ENCODE peak calls at places on chromosomes 5 and 9, in five cellular contexts. L is heart left ventricle, I is stomach, E is breast epithelium, M is body of pancreas. X is an unnamed sample. For H3K4me1, the result is how much of the 10 kb centered on the place peaks cover.

GRCh38 chr9:102631559-102631958 is 363.6 kb upstream of the CYLC2 start:
- DNase-seq in L (no peak), I (no peak), E (no peak), M (no peak), X (no peak)

GRCh38 chr5:38210701-38211353 is 47.5 kb upstream of the EGFLAM start:
- DNase-seq in L (no peak), I (no peak), E (no peak), M (no peak), X (no peak)

GRCh38 chr5:127804886-127805426 is 101.8 kb downstream of the CCDC192 start:
- DNase-seq in L (no peak), I (no peak), E (no peak), M (no peak), X (no peak)

GRCh38 chr9:134548185-134548584 is 93.4 kb upstream of the COL5A1 start:
- DNase-seq in L (no peak), I (no peak), E (no peak), M (no peak), X (no peak)

GRCh38 chr9:91495450-91495849 is 71.8 kb upstream of the NFIL3 start:
- DNase-seq in L (no peak), I (no peak), E (no peak), M (no peak), X (no peak)

GRCh38 chr5:15645376-15645775 is 145.4 kb downstream of the FBXL7 start:
- DNase-seq in L (no peak), I (no peak), E (no peak), M (no peak), X (no peak)

GRCh38 chr9:127899200-127899943 is at the start of gene ST6GALNAC6:
- DNase-seq in L (peak), I (peak), E (no peak), M (peak), X (peak)

GRCh38 chr9:91935805-91936204 is 14.2 kb downstream of the ROR2 start:
- DNase-seq in L (no peak), I (peak), E (no peak), M (no peak), X (no peak)

GRCh38 chr5:82365744-82366228 is 87.6 kb upstream of the RPS23 start:
- DNase-seq in L (no peak), I (no peak), E (no peak), M (no peak), X (no peak)

GRCh38 chr9:131500939-131501541 is 1.7 kb upstream of the POMT1 start:
- DNase-seq in L (peak), I (no peak), E (no peak), M (no peak), X (no peak)

GRCh38 chr9:121927636-121928035 is 165.5 kb downstream of the TTLL11 start:
- DNase-seq in L (no peak), I (no peak), E (no peak), M (no peak), X (no peak)

GRCh38 chr9:77375956-77376532 is 198.7 kb downstream of the VPS13A start:
- DNase-seq in L (no peak), I (no peak), E (no peak), M (no peak), X (no peak)

GRCh38 chr9:94821098-94821930 is 94.8 kb downstream of the AOPEP start:
- DNase-seq in L (no peak), I (no peak), E (no peak), M (no peak), X (no peak)

GRCh38 chr5:130720355-130720754 is 444.7 kb downstream of the HINT1 start:
- DNase-seq in L (no peak), I (no peak), E (no peak), M (no peak), X (no peak)

GRCh38 chr5:122874179-122874875 is 28.9 kb downstream of the SNX24 start:
- DNase-seq in L (no peak), I (no peak), E (no peak), M (no peak), X (no peak)

GRCh38 chr9:69223605-69224004 is 49.5 kb downstream of the TJP2 start:
- DNase-seq in L (no peak), I (no peak), E (no peak), M (peak), X (peak)

GRCh38 chr9:94112716-94113465 is 28.6 kb downstream of the PTPDC1 start:
- DNase-seq in L (no peak), I (no peak), E (no peak), M (no peak), X (no peak)

GRCh38 chr5:101047181-101047580 is 144.1 kb upstream of the ST8SIA4 start:
- DNase-seq in L (no peak), I (no peak), E (no peak), M (no peak), X (no peak)

GRCh38 chr5:65790371-65791163 is 68.6 kb downstream of the NLN start:
- DNase-seq in L (no peak), I (no peak), E (no peak), M (peak), X (no peak)

DNA sequence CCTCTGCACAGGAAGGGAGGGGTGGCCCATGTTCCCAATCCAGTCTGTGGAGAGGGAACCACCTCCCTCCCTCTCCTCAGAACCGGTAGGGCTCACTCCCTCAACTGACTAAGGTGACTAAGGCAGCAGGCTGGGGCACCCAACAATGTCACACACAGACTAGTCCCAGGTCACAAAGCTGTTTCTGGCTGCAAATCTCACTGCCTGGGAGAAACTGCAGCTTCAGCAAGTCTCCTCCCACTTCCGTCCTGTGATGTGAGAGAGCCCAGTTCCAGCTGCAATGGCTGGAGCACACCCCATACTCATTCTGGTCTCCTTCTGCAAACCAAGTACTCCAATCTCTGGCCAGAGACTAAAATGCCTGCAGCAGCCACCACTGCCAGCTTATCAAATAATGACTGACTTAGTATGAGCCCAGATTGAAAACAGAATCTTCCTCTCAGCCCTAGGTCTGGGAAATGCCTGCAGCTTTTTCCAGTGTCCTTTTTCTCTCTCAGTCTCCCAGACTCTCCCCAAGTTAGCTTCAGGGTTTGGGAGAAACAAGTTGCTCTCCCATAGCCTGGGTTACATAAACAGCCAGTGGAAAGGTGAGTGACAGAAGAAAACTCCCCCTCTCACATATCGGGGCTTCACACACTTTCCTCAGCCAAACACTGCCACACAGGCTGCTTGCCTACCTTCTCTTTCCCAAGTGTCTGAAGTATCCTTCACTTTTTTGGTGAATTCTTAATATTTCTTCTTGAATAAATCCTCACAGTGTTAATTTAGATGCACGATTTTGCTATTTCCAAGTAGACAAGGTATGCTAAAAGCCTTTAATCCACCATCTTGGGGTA is 247.4 kb upstream of the RASA1 start:
- DNase-seq in L (peak), I (no peak), E (no peak), M (peak), X (peak)
- TF ChIP-seq POLR2A in L (no peak), I (no peak), E (no peak), M (no peak), X (no peak)

GRCh38 chr5:179923422-179923821 is 15.7 kb upstream of the TBC1D9B start:
- DNase-seq in L (no peak), I (no peak), E (no peak), M (no peak), X (no peak)
- H3K4me3 ChIP-seq in L (no peak), I (no peak), E (no peak), M (no peak), X (no peak)

GRCh38 chr9:137300607-137301085 is 1.4 kb downstream of the NRARP start:
- DNase-seq in L (no peak), I (no peak), E (no peak), M (peak), X (peak)
- H3K4me1 ChIP-seq in L (under half), I (half or more), E (under half), M (half or more), X (half or more)

GRCh38 chr9:129887210-129888084 is 52.2 kb downstream of the USP20 start:
- DNase-seq in L (peak), I (no peak), E (no peak), M (no peak), X (no peak)
- TF ChIP-seq POLR2A in L (peak), I (no peak), E (no peak), M (no peak), X (no peak)

GRCh38 chr5:64166201-64166959 is 737 bp downstream of the RNF180 start:
- DNase-seq in L (no peak), I (no peak), E (peak), M (no peak), X (peak)
- H3K4me3 ChIP-seq in L (peak), I (peak), E (peak), M (peak), X (peak)

GRCh38 chr9:695252-695651 is 146.2 kb upstream of the DMRT1 start:
- DNase-seq in L (no peak), I (no peak), E (no peak), M (no peak), X (no peak)
- H3K4me1 ChIP-seq in L (under half), I (half or more), E (under half), M (under half), X (half or more)

GRCh38 chr5:176388003-176388340 is 426 bp downstream of the NOP16 start:
- DNase-seq in L (no peak), I (no peak), E (no peak), M (no peak), X (peak)

GRCh38 chr5:176387384-176387925 is 943 bp downstream of the NOP16 start:
- DNase-seq in L (no peak), I (no peak), E (no peak), M (no peak), X (no peak)

GRCh38 chr5:176389114-176389768 is 690 bp downstream of the HIGD2A start:
- DNase-seq in L (no peak), I (no peak), E (no peak), M (no peak), X (no peak)

GRCh38 chr5:176386491-176386890 is 1.9 kb downstream of the NOP16 start:
- DNase-seq in L (no peak), I (no peak), E (no peak), M (no peak), X (no peak)

DNA sequence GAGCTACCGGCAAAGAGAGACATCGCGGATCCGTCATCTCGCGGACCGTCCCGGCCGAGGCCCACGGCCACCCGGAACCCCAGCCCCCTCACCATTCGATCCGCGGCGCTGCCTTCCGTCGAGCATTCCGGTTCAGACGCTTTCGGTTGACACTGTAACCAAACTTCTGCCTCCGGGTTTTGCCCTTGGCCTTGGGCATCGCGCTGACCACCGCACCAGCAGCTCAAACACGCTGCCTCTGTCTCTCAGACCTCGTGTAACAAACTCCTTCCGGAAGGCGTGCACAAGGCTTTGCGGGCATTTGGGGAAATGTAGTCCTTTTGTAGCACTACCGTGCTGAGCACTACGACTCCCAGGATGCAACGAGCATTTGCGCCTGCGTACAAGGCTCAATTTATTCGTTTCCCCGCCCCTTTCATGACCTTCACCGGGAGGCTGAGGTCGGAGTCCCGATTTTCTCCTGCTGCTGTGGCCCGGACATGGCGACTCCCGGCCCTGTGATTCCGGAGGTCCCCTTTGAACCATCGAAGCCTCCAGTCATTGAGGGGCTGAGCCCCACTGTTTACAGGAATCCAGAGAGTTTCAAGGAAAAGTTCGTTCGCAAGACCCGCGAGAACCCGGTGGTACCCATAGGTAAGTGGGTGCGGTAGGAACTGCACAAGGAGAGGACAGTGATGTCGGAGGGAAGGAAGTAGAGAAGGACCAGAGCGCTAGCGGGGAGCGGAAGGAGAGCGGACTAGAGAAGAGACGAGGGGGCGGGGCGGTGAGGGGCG is at the start of the genes HIGD2A and NOP16:
- DNase-seq in L (peak), I (peak), E (peak), M (peak), X (peak)
- TF ChIP-seq POLR2A in L (peak), I (no peak), E (no peak), M (no peak), X (peak)

GRCh38 chr5:179131321-179131835 is 71.2 kb downstream of the ZNF354C start:
- DNase-seq in L (peak), I (no peak), E (no peak), M (no peak), X (no peak)

GRCh38 chr5:179132586-179133355 is 72.6 kb downstream of the ZNF354C start:
- DNase-seq in L (peak), I (no peak), E (no peak), M (no peak), X (no peak)

GRCh38 chr5:179130101-179130681 is 70.0 kb downstream of the ZNF354C start:
- DNase-seq in L (no peak), I (no peak), E (no peak), M (no peak), X (no peak)

GRCh38 chr5:179129607-179130071 is 69.5 kb downstream of the ZNF354C start:
- DNase-seq in L (no peak), I (no peak), E (no peak), M (no peak), X (no peak)

DNA sequence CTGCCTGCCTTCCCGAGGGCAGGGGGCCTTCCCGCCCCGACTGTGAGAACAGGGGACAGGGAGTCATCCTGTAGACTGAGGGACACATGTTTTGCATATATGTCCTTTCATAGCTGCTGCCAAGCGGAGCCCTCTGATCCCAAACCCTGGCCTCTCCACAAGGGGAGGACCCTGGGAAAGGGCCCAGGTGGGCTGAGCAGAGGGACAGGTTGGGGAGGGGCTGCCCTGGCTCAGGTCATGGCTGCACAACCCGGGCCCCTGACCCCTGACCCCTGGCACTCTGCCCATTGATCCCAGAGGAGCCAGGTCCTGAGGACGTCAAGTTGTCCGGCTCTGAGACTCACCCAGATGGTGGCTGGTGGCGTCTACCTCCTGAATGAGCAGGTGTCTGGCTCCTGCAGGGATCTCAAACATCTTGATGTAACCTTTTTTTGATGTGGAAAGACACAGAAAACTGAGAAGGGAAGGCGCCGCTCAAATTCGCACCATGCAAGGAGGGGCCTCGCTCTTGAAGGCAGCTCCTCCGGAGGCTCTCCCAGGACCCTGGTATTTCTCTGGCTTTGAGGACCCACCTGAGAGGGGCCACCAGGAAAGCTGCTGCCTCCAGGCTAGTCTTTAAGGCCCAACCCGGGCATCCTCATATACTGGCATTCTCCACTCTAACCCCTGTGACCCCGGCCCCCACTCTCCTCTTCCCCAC is 71.9 kb downstream of the ZNF354C start:
- DNase-seq in L (peak), I (no peak), E (no peak), M (no peak), X (no peak)
- H3K4me3 ChIP-seq in L (no peak), I (no peak), E (no peak), M (no peak), X (no peak)

GRCh38 chr9:80701061-80701460 is 988.3 kb downstream of the TLE1 start:
- DNase-seq in L (no peak), I (no peak), E (no peak), M (no peak), X (no peak)
- H3K4me1 ChIP-seq in L (under half), I (under half), E (under half), M (under half), X (under half)

GRCh38 chr9:72145093-72145492 is 4.1 kb upstream of the GDA start:
- DNase-seq in L (no peak), I (no peak), E (no peak), M (no peak), X (no peak)
- TF ChIP-seq POLR2A in L (no peak), I (no peak), E (no peak), M (no peak), X (no peak)